ENCODE peak calls at places on chromosomes 5 and 9, in six cellular contexts. B is activated CD8-positive, alpha-beta memory T cell treated with anti-CD3 and anti-CD28 coated beads for 4 hours; X is IMR-90; M is nucleus accumbens; E is CD4-positive, alpha-beta memory T cell; N is NCI-H1694 treated with DMSO at 0.1 percent for 48 hours. Z is an unnamed sample.

GRCh38 chr9:76912631-76913275 is 6.8 kb upstream of the PRUNE2 start:
- DNase-seq in N (no peak), X (peak; percentile 7), B (no peak), E (no peak), M (no peak), Z (no peak)

GRCh38 chr5:150272531-150272930 is 17.0 kb downstream of the CAMK2A start:
- DNase-seq in B (no peak), X (peak; percentile 52), N (peak; percentile 67), M (peak; percentile 52), E (no peak), Z (no peak)

GRCh38 chr9:38363589-38363925 is 28.9 kb upstream of the ALDH1B1 start:
- DNase-seq in N (no peak), X (no peak), M (no peak), E (no peak), B (no peak), Z (no peak)

GRCh38 chr5:33579163-33579562 is 138.4 kb downstream of the TARS1 start:
- DNase-seq in N (no peak), B (no peak), E (no peak), X (no peak), M (no peak), Z (no peak)

GRCh38 chr5:176789873-176790615 is 20.3 kb upstream of the UNC5A start:
- DNase-seq in E (no peak), B (no peak), M (no peak), N (no peak), X (no peak), Z (no peak)

GRCh38 chr9:124908098-124908497 is 32.8 kb downstream of the GOLGA1 start:
- DNase-seq in X (no peak), E (no peak), N (no peak), B (no peak), M (no peak), Z (no peak)

GRCh38 chr5:864492-865167 is 13.8 kb upstream of the ZDHHC11 start:
- DNase-seq in M (no peak), E (no peak), B (no peak), X (peak; percentile 27), N (no peak), Z (no peak)

GRCh38 chr9:6090272-6090671 is 74.8 kb upstream of the RANBP6 start:
- DNase-seq in M (no peak), N (no peak), E (no peak), B (no peak), X (no peak), Z (no peak)

GRCh38 chr5:58715997-58716656 is 133.3 kb downstream of the RAB3C start:
- DNase-seq in B (no peak), M (no peak), N (no peak), X (no peak), E (no peak), Z (no peak)

GRCh38 chr9:95071925-95072324 is 245.6 kb downstream of the FANCC start:
- DNase-seq in M (no peak), N (no peak), E (no peak), B (no peak), X (no peak), Z (no peak)

GRCh38 chr9:93677061-93677571 is 100.7 kb downstream of the PHF2 start:
- DNase-seq in X (no peak), N (no peak), B (no peak), E (no peak), M (no peak), Z (no peak)

GRCh38 chr9:130662099-130662926 is 2.1 kb upstream of the PRDM12 start:
- DNase-seq in M (no peak), E (no peak), N (no peak), X (no peak), B (no peak), Z (no peak)

Z was measured in T-helper 22 cell.